ENCODE peak calls at places on chromosomes 16 and 17, in eight cellular contexts. A is CD8-positive, alpha-beta T cell; F is esophagus muscularis mucosa; Z is heart left ventricle; L is epithelial cell of esophagus; M is CD4-positive, alpha-beta T cell; C is mammary epithelial cell; V is AG09319. O is an unnamed sample.

GRCh38 chr17:15263206-15263579 is 1.9 kb downstream of the PMP22 start:
- DNase-seq in A (no peak), F (peak; percentile 97), Z (peak; percentile 92), L (no peak), M (no peak), C (peak; percentile 32), V (peak; percentile 75), O (peak; percentile 90)

GRCh38 chr17:74987909-74988711 is 678 bp downstream of the CDR2L start:
- DNase-seq in A (no peak), F (peak; percentile 94), Z (peak; percentile 93), L (peak; percentile 66), M (no peak), C (peak; percentile 73), V (peak; percentile 66), O (peak; percentile 91)

GRCh38 chr16:86508947-86509758 is 1.2 kb upstream of the FOXF1 start:
- DNase-seq in A (no peak), F (no peak), Z (peak; percentile 44), L (peak; percentile 50), M (no peak), C (peak; percentile 55), V (peak; percentile 72), O (no peak)

GRCh38 chr16:67441907-67442306 is 11.0 kb downstream of the HSD11B2 start:
- DNase-seq in A (no peak), F (no peak), Z (no peak), L (no peak), M (no peak), C (no peak), V (no peak), O (no peak)

GRCh38 chr17:76725580-76726230 is 701 bp downstream of the JMJD6 start:
- DNase-seq in A (peak; percentile 80), F (peak; percentile 94), Z (peak; percentile 85), L (peak; percentile 39), M (peak; percentile 51), C (peak; percentile 32), V (no peak), O (no peak)

GRCh38 chr16:30592871-30593270 is 7.4 kb upstream of the ZNF785 start:
- DNase-seq in A (no peak), F (no peak), Z (no peak), L (no peak), M (no peak), C (no peak), V (no peak), O (no peak)

GRCh38 chr17:81966343-81967243 is 5.6 kb upstream of the NOTUM start:
- DNase-seq in A (no peak), F (no peak), Z (peak; percentile 75), L (no peak), M (no peak), C (no peak), V (no peak), O (no peak)

GRCh38 chr17:64781013-64781392 is 118.9 kb upstream of the SMURF2 start:
- DNase-seq in A (no peak), F (no peak), Z (no peak), L (peak; percentile 20), M (no peak), C (no peak), V (no peak), O (no peak)

GRCh38 chr17:56171186-56171959 is 18.1 kb downstream of the ANKFN1 start:
- DNase-seq in A (no peak), F (peak; percentile 64), Z (no peak), L (no peak), M (no peak), C (no peak), V (no peak), O (no peak)

GRCh38 chr16:88063201-88063773 is 112.1 kb downstream of the BANP start:
- DNase-seq in A (no peak), F (no peak), Z (no peak), L (no peak), M (no peak), C (no peak), V (peak; percentile 88), O (no peak)

GRCh38 chr16:77043076-77043475 is 147.9 kb upstream of the MON1B start:
- DNase-seq in A (no peak), F (no peak), Z (no peak), L (peak; percentile 41), M (no peak), C (peak; percentile 1), V (peak; percentile 8), O (no peak)
- TF ChIP-seq CTCF in A (no peak), F (no peak), Z (no peak), L (peak; percentile 43), M (no peak), C (peak; percentile 31), V (peak; percentile 46), O (peak; percentile 7)

GRCh38 chr17:17790673-17791464 is 45.9 kb downstream of the SREBF1 start:
- DNase-seq in A (no peak), F (no peak), Z (no peak), L (no peak), M (no peak), C (no peak), V (no peak), O (no peak)

GRCh38 chr17:17789828-17790672 is 46.7 kb downstream of the SREBF1 start:
- DNase-seq in A (no peak), F (no peak), Z (no peak), L (no peak), M (no peak), C (no peak), V (no peak), O (no peak)

GRCh38 chr17:17788967-17789366 is 47.8 kb downstream of the SREBF1 start:
- DNase-seq in A (no peak), F (no peak), Z (no peak), L (no peak), M (no peak), C (no peak), V (no peak), O (no peak)

GRCh38 chr17:17787568-17787967 is 49.2 kb downstream of the SREBF1 start:
- DNase-seq in A (no peak), F (no peak), Z (no peak), L (no peak), M (no peak), C (no peak), V (no peak), O (no peak)

DNA sequence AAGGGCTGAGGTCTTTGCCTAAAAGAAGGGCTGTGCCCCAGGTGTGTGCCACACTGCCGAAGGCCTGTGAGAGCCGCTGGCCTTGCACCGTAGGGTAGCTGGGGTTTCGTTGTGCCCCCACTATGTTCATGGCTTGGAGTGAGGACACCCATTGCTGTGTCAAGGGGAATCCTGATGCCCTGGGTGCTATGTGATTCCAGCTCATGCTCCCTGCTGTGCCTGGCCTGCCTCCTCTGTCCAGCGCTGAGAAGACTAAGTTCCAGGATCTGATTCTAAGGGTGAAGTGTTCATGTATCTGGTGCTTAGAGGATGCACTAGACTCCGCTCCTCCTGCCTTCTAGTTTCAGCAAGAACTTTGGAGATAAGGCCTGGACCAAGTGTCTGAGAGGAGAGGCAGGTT is 47.4 kb downstream of the SREBF1 start:
- DNase-seq in A (no peak), F (no peak), Z (no peak), L (no peak), M (no peak), C (no peak), V (no peak), O (no peak)
- TF ChIP-seq CTCF in A (no peak), F (no peak), Z (no peak), L (no peak), M (no peak), C (no peak), V (no peak), O (no peak)

GRCh38 chr17:70185280-70185679 is 15.9 kb downstream of the KCNJ2 start:
- DNase-seq in A (no peak), F (no peak), Z (no peak), L (no peak), M (no peak), C (no peak), V (no peak), O (no peak)

GRCh38 chr17:70184770-70185169 is 15.4 kb downstream of the KCNJ2 start:
- DNase-seq in A (no peak), F (no peak), Z (no peak), L (peak; percentile 89), M (no peak), C (peak; percentile 76), V (no peak), O (no peak)

GRCh38 chr17:70184207-70184606 is 14.9 kb downstream of the KCNJ2 start:
- DNase-seq in A (no peak), F (no peak), Z (no peak), L (no peak), M (no peak), C (no peak), V (no peak), O (no peak)

GRCh38 chr17:70181866-70182265 is 12.5 kb downstream of the KCNJ2 start:
- DNase-seq in A (no peak), F (no peak), Z (no peak), L (peak; percentile 53), M (no peak), C (peak; percentile 41), V (no peak), O (no peak)

GRCh38 chr17:70183508-70183907 is 14.2 kb downstream of the KCNJ2 start:
- DNase-seq in A (no peak), F (no peak), Z (no peak), L (no peak), M (no peak), C (no peak), V (no peak), O (no peak)
- TF ChIP-seq CTCF in A (no peak), F (no peak), Z (no peak), L (no peak), M (no peak), C (no peak), V (no peak), O (no peak)

GRCh38 chr16:89161763-89162162 is 9.8 kb upstream of the CDH15 start:
- DNase-seq in A (no peak), F (no peak), Z (no peak), L (no peak), M (no peak), C (no peak), V (no peak), O (no peak)

GRCh38 chr16:89159174-89159849 is 12.2 kb upstream of the CDH15 start:
- DNase-seq in A (no peak), F (no peak), Z (no peak), L (no peak), M (no peak), C (no peak), V (no peak), O (no peak)

GRCh38 chr16:89162314-89162713 is 9.2 kb upstream of the CDH15 start:
- DNase-seq in A (no peak), F (no peak), Z (no peak), L (no peak), M (no peak), C (no peak), V (no peak), O (no peak)

GRCh38 chr16:89159850-89160354 is 11.6 kb upstream of the CDH15 start:
- DNase-seq in A (no peak), F (no peak), Z (no peak), L (no peak), M (no peak), C (no peak), V (no peak), O (no peak)

DNA sequence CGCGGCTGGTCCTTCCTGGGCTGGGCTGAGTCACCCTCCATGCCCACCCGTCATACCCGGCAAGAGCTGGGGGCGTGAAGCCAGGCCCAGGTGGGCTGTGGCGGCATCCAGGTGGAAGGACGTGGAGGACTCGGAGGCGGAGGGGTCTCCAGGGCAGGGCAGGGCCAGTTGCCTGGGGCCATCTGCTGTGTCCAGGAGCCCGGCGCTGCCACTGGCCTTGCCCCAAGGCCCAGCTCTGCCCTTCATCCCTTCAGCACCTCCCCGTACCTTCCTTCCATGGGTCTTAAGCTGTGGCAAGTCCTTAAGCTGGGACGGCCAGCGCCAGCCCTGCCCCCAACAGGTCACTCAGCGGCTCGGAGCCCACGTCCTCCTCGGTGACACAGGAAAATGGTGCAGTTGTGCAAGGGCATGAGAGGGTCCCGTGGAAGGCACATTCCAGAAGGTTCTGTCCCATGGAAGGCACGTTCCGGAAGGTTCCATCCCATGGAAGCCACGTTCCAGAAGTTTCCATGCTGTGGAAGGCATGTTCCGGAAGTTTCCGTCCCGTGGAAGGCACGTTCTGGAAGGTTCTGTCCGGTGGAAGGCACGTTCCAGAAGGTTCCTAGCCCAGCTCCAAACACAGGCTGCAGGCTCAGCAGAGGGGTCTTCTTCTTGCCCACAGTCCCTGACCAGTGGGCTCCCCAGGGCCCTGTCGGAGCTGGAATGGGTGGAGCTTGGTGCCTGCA is 10.4 kb upstream of the CDH15 start:
- DNase-seq in A (no peak), F (no peak), Z (no peak), L (no peak), M (no peak), C (no peak), V (no peak), O (no peak)
- TF ChIP-seq CTCF in A (no peak), F (no peak), Z (no peak), L (no peak), M (no peak), C (no peak), V (no peak), O (no peak)